ENCODE peak calls at places on chromosomes 6 and 20, in five cellular contexts. One of them, this sample, is unnamed.

GRCh38 chr6:36247691-36248090 is 22.2 kb upstream of the PNPLA1 start:
- DNase-seq in tibial artery: peak; percentile 66
- DNase-seq in ELF-1: no peak
- DNase-seq in AG08396: no peak
- DNase-seq in stimulated activated CD4-positive, alpha-beta T cell treated with anti-CD3 and anti-CD28 coated beads, Interleukin-1b, Interleukin-23, amount 100 ng/mL, for 24 hours: no peak
- DNase-seq in this sample: no peak

GRCh38 chr20:8073024-8073832 is 53.7 kb upstream of the TMX4 start:
- DNase-seq in ELF-1: peak; percentile 20
- DNase-seq in stimulated activated CD4-positive, alpha-beta T cell treated with anti-CD3 and anti-CD28 coated beads, Interleukin-1b, Interleukin-23, amount 100 ng/mL, for 24 hours: no peak
- DNase-seq in tibial artery: no peak
- DNase-seq in AG08396: no peak
- DNase-seq in this sample: peak; percentile 29

GRCh38 chr6:156427345-156427744 is 349.8 kb upstream of the ARID1B start:
- DNase-seq in ELF-1: no peak
- DNase-seq in stimulated activated CD4-positive, alpha-beta T cell treated with anti-CD3 and anti-CD28 coated beads, Interleukin-1b, Interleukin-23, amount 100 ng/mL, for 24 hours: no peak
- DNase-seq in AG08396: peak; percentile 47
- DNase-seq in tibial artery: peak; percentile 73
- DNase-seq in this sample: no peak

GRCh38 chr6:116008470-116009229 is 52.0 kb downstream of the FRK start:
- DNase-seq in ELF-1: no peak
- DNase-seq in stimulated activated CD4-positive, alpha-beta T cell treated with anti-CD3 and anti-CD28 coated beads, Interleukin-1b, Interleukin-23, amount 100 ng/mL, for 24 hours: no peak
- DNase-seq in tibial artery: no peak
- DNase-seq in AG08396: peak; percentile 12
- DNase-seq in this sample: no peak

GRCh38 chr6:114304304-114304887 is 38.4 kb downstream of the HS3ST5 start:
- DNase-seq in tibial artery: no peak
- DNase-seq in AG08396: no peak
- DNase-seq in stimulated activated CD4-positive, alpha-beta T cell treated with anti-CD3 and anti-CD28 coated beads, Interleukin-1b, Interleukin-23, amount 100 ng/mL, for 24 hours: no peak
- DNase-seq in ELF-1: no peak
- DNase-seq in this sample: peak; percentile 19

GRCh38 chr20:37926612-37927011 is 23.7 kb downstream of the VSTM2L start:
- DNase-seq in AG08396: no peak
- DNase-seq in tibial artery: no peak
- DNase-seq in ELF-1: no peak
- DNase-seq in stimulated activated CD4-positive, alpha-beta T cell treated with anti-CD3 and anti-CD28 coated beads, Interleukin-1b, Interleukin-23, amount 100 ng/mL, for 24 hours: no peak
- DNase-seq in this sample: no peak

GRCh38 chr6:75326557-75327258 is 42.1 kb upstream of the TMEM30A start:
- DNase-seq in tibial artery: no peak
- DNase-seq in ELF-1: no peak
- DNase-seq in stimulated activated CD4-positive, alpha-beta T cell treated with anti-CD3 and anti-CD28 coated beads, Interleukin-1b, Interleukin-23, amount 100 ng/mL, for 24 hours: no peak
- DNase-seq in AG08396: peak; percentile 13
- DNase-seq in this sample: no peak

GRCh38 chr6:79649016-79649415 is 17.9 kb downstream of the SH3BGRL2 start:
- DNase-seq in AG08396: no peak
- DNase-seq in stimulated activated CD4-positive, alpha-beta T cell treated with anti-CD3 and anti-CD28 coated beads, Interleukin-1b, Interleukin-23, amount 100 ng/mL, for 24 hours: no peak
- DNase-seq in tibial artery: no peak
- DNase-seq in ELF-1: no peak
- DNase-seq in this sample: no peak

GRCh38 chr20:21109144-21109543 is 3.0 kb upstream of the LINC00237 start:
- DNase-seq in AG08396: peak; percentile 28
- DNase-seq in stimulated activated CD4-positive, alpha-beta T cell treated with anti-CD3 and anti-CD28 coated beads, Interleukin-1b, Interleukin-23, amount 100 ng/mL, for 24 hours: no peak
- DNase-seq in ELF-1: no peak
- DNase-seq in tibial artery: no peak
- DNase-seq in this sample: peak; percentile 44

GRCh38 chr20:15930324-15931305 is 642.6 kb downstream of the KIF16B start:
- DNase-seq in tibial artery: no peak
- DNase-seq in stimulated activated CD4-positive, alpha-beta T cell treated with anti-CD3 and anti-CD28 coated beads, Interleukin-1b, Interleukin-23, amount 100 ng/mL, for 24 hours: no peak
- DNase-seq in AG08396: peak; percentile 22
- DNase-seq in ELF-1: no peak
- DNase-seq in this sample: peak; percentile 28

GRCh38 chr20:53581444-53582311 is 12.0 kb downstream of the ZNF217 start:
- DNase-seq in ELF-1: no peak
- DNase-seq in AG08396: no peak
- DNase-seq in stimulated activated CD4-positive, alpha-beta T cell treated with anti-CD3 and anti-CD28 coated beads, Interleukin-1b, Interleukin-23, amount 100 ng/mL, for 24 hours: no peak
- DNase-seq in tibial artery: peak; percentile 19
- DNase-seq in this sample: no peak

GRCh38 chr6:168118935-168119334 is 39.9 kb upstream of the FRMD1 start:
- DNase-seq in tibial artery: peak; percentile 13
- DNase-seq in stimulated activated CD4-positive, alpha-beta T cell treated with anti-CD3 and anti-CD28 coated beads, Interleukin-1b, Interleukin-23, amount 100 ng/mL, for 24 hours: no peak
- DNase-seq in ELF-1: no peak
- DNase-seq in AG08396: no peak
- DNase-seq in this sample: no peak